ENCODE peak calls at places on chromosomes 2 and 18, in six cellular contexts. U is Panc1, W is stomach, P is NT2/D1, T is SJSA1, Y is OCI-LY7. M is an unnamed sample.
A peak's percentile ranks its signal among the peaks of the same experiment; 100 is the strongest.

GRCh38 chr2:100603945-100604633 is 41.3 kb downstream of the PDCL3 start:
- DNase-seq in P (peak; percentile 47), U (no peak), W (no peak), T (peak; percentile 64), Y (no peak), M (peak; percentile 20)

GRCh38 chr2:163736433-163737168 is 793 bp upstream of the FIGN start:
- DNase-seq in P (peak; percentile 68), Y (no peak), W (no peak), U (no peak), T (peak; percentile 75), M (peak; percentile 41)

GRCh38 chr18:44683566-44683965 is 2.9 kb downstream of the SETBP1 start:
- DNase-seq in P (no peak), W (no peak), Y (no peak), T (peak; percentile 50), U (no peak), M (no peak)

GRCh38 chr18:32443356-32443755 is 27.3 kb downstream of the GAREM1 start:
- DNase-seq in Y (no peak), T (no peak), W (no peak), U (no peak), P (no peak), M (no peak)

GRCh38 chr2:22355816-22356433 is 1029.1 kb upstream of the KLHL29 start:
- DNase-seq in T (peak; percentile 12), P (peak; percentile 42), Y (peak; percentile 38), U (peak; percentile 13), W (peak; percentile 51), M (peak; percentile 15)

GRCh38 chr18:41326311-41326710 is 628.7 kb upstream of the PIK3C3 start:
- DNase-seq in W (no peak), T (no peak), P (no peak), U (no peak), Y (no peak), M (no peak)

GRCh38 chr2:112118148-112118547 is 20.0 kb upstream of the FBLN7 start:
- DNase-seq in P (no peak), W (no peak), Y (no peak), T (no peak), U (no peak), M (no peak)

GRCh38 chr2:197893403-197894177 is 89.2 kb downstream of the PLCL1 start:
- DNase-seq in Y (no peak), P (no peak), W (peak; percentile 31), U (no peak), T (no peak), M (peak; percentile 72)

GRCh38 chr18:7750095-7750663 is 183.1 kb downstream of the PTPRM start:
- DNase-seq in Y (no peak), P (no peak), T (no peak), W (no peak), U (no peak), M (no peak)

GRCh38 chr2:28543316-28544068 is 47.6 kb downstream of the PLB1 start:
- DNase-seq in U (no peak), P (no peak), T (no peak), W (no peak), Y (no peak), M (no peak)

GRCh38 chr2:144582651-144583361 is 62.9 kb upstream of the ZEB2 start:
- DNase-seq in T (no peak), W (no peak), P (no peak), Y (no peak), U (no peak), M (no peak)

GRCh38 chr2:67510745-67511144 is 113.6 kb downstream of the ETAA1 start:
- DNase-seq in P (no peak), U (no peak), W (no peak), Y (no peak), T (no peak), M (no peak)

GRCh38 chr2:66212749-66213148 is 222.2 kb upstream of the MEIS1 start:
- DNase-seq in Y (no peak), U (no peak), T (no peak), W (no peak), P (no peak), M (no peak)

GRCh38 chr2:208135794-208136369 is 6.3 kb upstream of the CRYGC start:
- DNase-seq in T (no peak), W (no peak), P (no peak), Y (no peak), U (no peak), M (no peak)

GRCh38 chr2:200962821-200963128 is 685 bp downstream of the ORC2 start:
- DNase-seq in T (no peak), W (no peak), Y (no peak), U (no peak), P (no peak), M (peak; percentile 20)

GRCh38 chr2:113889471-113890252 is at the start of gene ACTR3:
- DNase-seq in Y (peak; percentile 99), P (peak; percentile 98), U (peak; percentile 92), T (peak; percentile 99), W (peak; percentile 98), M (peak; percentile 98)

GRCh38 chr2:113084249-113085000 is 16.7 kb downstream of the IL1F10 start:
- DNase-seq in Y (peak; percentile 2), W (no peak), U (no peak), T (no peak), P (no peak), M (no peak)

GRCh38 chr2:10185755-10186154 is 63.2 kb downstream of the RRM2 start:
- DNase-seq in Y (no peak), T (no peak), P (no peak), U (no peak), W (no peak), M (no peak)

GRCh38 chr18:65257157-65257556 is 493.7 kb upstream of the CDH7 start:
- DNase-seq in Y (no peak), T (no peak), W (no peak), U (no peak), P (peak; percentile 40), M (no peak)

GRCh38 chr2:85448840-85449588 is 30.5 kb downstream of the SH2D6 start:
- DNase-seq in T (no peak), W (no peak), P (no peak), U (no peak), Y (no peak), M (no peak)

GRCh38 chr18:34639662-34640061 is 70.4 kb upstream of the DTNA start:
- DNase-seq in T (no peak), U (no peak), P (no peak), W (no peak), Y (no peak), M (no peak)

DNA sequence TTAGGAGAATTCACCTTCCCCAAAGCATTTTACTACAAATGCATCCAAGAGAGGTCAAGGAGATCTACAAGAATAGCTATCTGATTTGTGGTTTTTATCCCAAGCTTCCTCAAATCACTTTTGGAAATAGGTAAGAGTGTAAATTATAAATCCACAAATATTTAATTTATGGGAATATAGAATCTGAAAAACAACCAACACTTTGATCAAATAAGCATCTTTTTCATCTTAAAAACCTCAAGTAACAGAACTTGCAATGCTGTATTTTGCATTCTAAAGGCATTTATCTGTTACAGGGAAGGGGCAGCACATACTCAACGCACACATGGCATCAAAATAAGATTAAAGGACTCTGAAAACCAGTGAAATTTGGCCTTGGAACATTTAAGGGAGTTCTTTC is 1.9 kb downstream of the ZNF385B start:
- DNase-seq in U (no peak), W (no peak), P (no peak), Y (no peak), T (no peak), M (no peak)
- H3K4me3 ChIP-seq in U (no peak overlapping the region), W (no peak overlapping the region), P (no peak overlapping the region), Y (peak overlapping the region; percentile 90), T (no peak overlapping the region), M (no peak overlapping the region)

GRCh38 chr2:15607709-15608391 is 16.2 kb downstream of the DDX1 start:
- DNase-seq in Y (no peak), W (no peak), T (no peak), U (no peak), P (no peak), M (no peak)
- H3K36me3 ChIP-seq in Y (peaks cover 78% of the 10 kb centered on the region), W (peaks cover 79% of the 10 kb centered on the region), T (peaks cover 75% of the 10 kb centered on the region), U (peaks cover 48% of the 10 kb centered on the region), P (peaks cover 75% of the 10 kb centered on the region), M (peaks cover 48% of the 10 kb centered on the region)

GRCh38 chr18:80250740-80251364 is 3.5 kb upstream of the PARD6G start:
- DNase-seq in T (no peak), Y (no peak), U (no peak), P (no peak), W (no peak), M (no peak)
- H3K4me1 ChIP-seq in T (peaks cover 46% of the 10 kb centered on the region), Y (no peaks in the 10 kb centered on the region), U (peaks cover 7% of the 10 kb centered on the region), P (no peaks in the 10 kb centered on the region), W (peaks cover 13% of the 10 kb centered on the region), M (peaks cover 9% of the 10 kb centered on the region)

GRCh38 chr2:182867411-182868048 is 1.1 kb upstream of the FRZB start:
- DNase-seq in W (no peak), P (no peak), Y (no peak), T (no peak), U (no peak), M (no peak)
- H3K4me3 ChIP-seq in W (peak overlapping the region; percentile 48), P (peak overlapping the region; percentile 54), Y (peak overlapping the region; percentile 42), T (peak overlapping the region; percentile 34), U (peak overlapping the region; percentile 19), M (peak overlapping the region; percentile 36)

GRCh38 chr2:190916829-190917228 is 36.2 kb downstream of the GLS start:
- DNase-seq in Y (no peak), U (no peak), P (no peak), T (no peak), W (no peak), M (no peak)

GRCh38 chr2:190922411-190922810 is 41.8 kb downstream of the GLS start:
- DNase-seq in Y (no peak), P (no peak), U (no peak), T (no peak), W (no peak), M (no peak)

DNA sequence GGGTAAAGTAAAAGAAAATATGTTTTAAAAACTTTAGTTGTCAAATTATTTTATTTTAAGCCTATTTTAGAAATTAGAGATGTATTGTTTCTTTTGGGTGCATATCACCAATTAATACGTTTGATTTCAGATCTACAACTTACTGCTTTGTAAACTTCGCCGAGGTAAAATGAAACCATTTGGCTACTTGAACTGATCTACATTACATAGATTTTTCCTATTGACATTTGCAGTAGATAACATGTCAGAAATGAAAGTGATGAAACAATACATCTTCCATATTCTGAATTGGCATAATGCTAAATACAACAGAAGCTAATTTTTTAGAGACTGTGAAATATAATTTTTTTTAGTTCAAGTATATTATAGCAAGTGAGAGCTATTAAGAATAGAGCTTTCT is 39.5 kb downstream of the GLS start:
- DNase-seq in Y (no peak), W (no peak), U (no peak), T (no peak), P (no peak), M (no peak)
- H3K36me3 ChIP-seq in Y (peaks cover 90% of the 10 kb centered on the region), W (peaks cover 64% of the 10 kb centered on the region), U (peaks cover 39% of the 10 kb centered on the region), T (peaks cover 87% of the 10 kb centered on the region), P (peaks cover 95% of the 10 kb centered on the region), M (peaks cover 93% of the 10 kb centered on the region)

DNA sequence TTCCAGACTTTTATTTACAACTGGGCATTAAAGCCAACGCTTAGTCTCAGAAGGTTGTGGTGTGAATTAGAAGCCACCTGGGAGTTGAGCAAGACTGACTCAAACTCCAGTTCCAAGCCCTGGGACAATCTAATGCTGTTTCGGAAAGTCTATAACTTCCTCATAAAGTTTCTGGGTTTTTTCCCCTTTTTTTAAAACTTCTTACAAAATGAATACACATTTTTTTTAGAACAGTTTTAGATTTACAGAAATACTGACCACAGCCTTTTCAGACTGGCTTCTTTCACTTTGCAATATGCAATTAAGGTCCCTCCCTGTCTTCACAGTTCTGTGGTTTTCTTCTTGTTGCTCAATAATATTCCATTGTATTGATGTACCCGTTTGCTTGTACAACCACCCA is 115.9 kb upstream of the TWIST2 start:
- DNase-seq in T (no peak), U (no peak), P (no peak), W (no peak), Y (no peak), M (no peak)
- H3K4me1 ChIP-seq in T (no peaks in the 10 kb centered on the region), U (no peaks in the 10 kb centered on the region), P (peaks cover 11% of the 10 kb centered on the region), W (no peaks in the 10 kb centered on the region), Y (no peaks in the 10 kb centered on the region), M (peaks cover 18% of the 10 kb centered on the region)

M was measured in heart left ventricle.